ENCODE peak calls at places on chromosomes 16 and 17, in eight cellular contexts. S is left ventricle myocardium inferior, I is transverse colon, A is breast epithelium, E is hepatocyte, X is testis, Y is stomach, L is adrenal gland. D is an unnamed sample.

GRCh38 chr17:32933881-32934280 is 5.9 kb downstream of the TMEM98 start:
- DNase-seq in Y (no peak), L (no peak), A (no peak), S (no peak), X (no peak), E (no peak), I (no peak), D (no peak)

GRCh38 chr17:78997231-78997741 is 12.3 kb downstream of the CANT1 start:
- DNase-seq in I (no peak), A (peak), X (peak), E (no peak), Y (no peak), L (peak), S (no peak), D (no peak)

GRCh38 chr17:42408076-42408475 is 15.0 kb downstream of the CAVIN1 start:
- DNase-seq in S (peak), I (no peak), X (no peak), E (no peak), Y (no peak), L (no peak), A (no peak), D (no peak)

GRCh38 chr16:55323637-55324490 is at the start of gene IRX6:
- DNase-seq in I (no peak), S (peak), E (peak), Y (no peak), A (no peak), L (no peak), X (peak), D (no peak)

GRCh38 chr17:32152130-32152529 is 9.8 kb downstream of the RHOT1 start:
- DNase-seq in A (no peak), I (peak), X (peak), E (peak), Y (peak), S (no peak), L (no peak), D (no peak)

GRCh38 chr16:48734220-48734619 is 124.2 kb upstream of the N4BP1 start:
- DNase-seq in Y (no peak), L (no peak), A (no peak), E (no peak), S (no peak), X (no peak), I (no peak), D (no peak)

GRCh38 chr17:44865921-44866320 is 18.2 kb downstream of the HIGD1B start:
- DNase-seq in I (no peak), L (no peak), Y (no peak), E (no peak), X (no peak), S (no peak), A (no peak), D (no peak)

GRCh38 chr16:9316008-9316407 is 224.6 kb downstream of the HAPSTR1 start:
- DNase-seq in A (no peak), E (no peak), S (no peak), L (no peak), X (no peak), I (no peak), Y (no peak), D (no peak)

GRCh38 chr17:71942626-71943025 is 178.2 kb upstream of the SOX9 start:
- DNase-seq in S (no peak), L (peak), A (no peak), E (no peak), X (no peak), I (peak), Y (no peak), D (no peak)

GRCh38 chr17:71024172-71024571 is 854.8 kb downstream of the KCNJ2 start:
- DNase-seq in A (no peak), I (no peak), L (no peak), S (no peak), X (no peak), E (no peak), Y (no peak), D (no peak)

GRCh38 chr17:74861554-74862107 is 1.9 kb upstream of the GRIN2C start:
- DNase-seq in L (no peak), X (no peak), E (no peak), A (no peak), I (no peak), Y (no peak), S (no peak), D (no peak)

GRCh38 chr17:65231662-65232335 is 94.6 kb downstream of the RGS9 start:
- DNase-seq in Y (peak), X (peak), A (no peak), I (peak), L (peak), S (no peak), E (peak), D (peak)

GRCh38 chr16:21217121-21217520 is 5.7 kb upstream of the ZP2 start:
- DNase-seq in L (no peak), A (no peak), I (no peak), E (no peak), X (peak), Y (no peak), S (no peak), D (no peak)

GRCh38 chr17:62805234-62805633 is 2.9 kb downstream of the MARCHF10 start:
- DNase-seq in X (no peak), A (no peak), Y (no peak), E (no peak), I (no peak), S (no peak), L (no peak), D (no peak)

GRCh38 chr17:7885357-7886226 is 3.0 kb upstream of the CHD3 start:
- DNase-seq in Y (peak), A (peak), S (peak), L (peak), E (peak), X (peak), I (peak), D (no peak)

GRCh38 chr16:177394-177822 is 928 bp downstream of the HBA1 start:
- DNase-seq in E (peak), A (no peak), X (no peak), I (no peak), L (no peak), S (peak), Y (no peak), D (no peak)

GRCh38 chr17:18958611-18959010 is 6.6 kb downstream of the SLC5A10 start:
- DNase-seq in A (no peak), L (no peak), I (no peak), Y (no peak), E (no peak), X (no peak), S (no peak), D (no peak)

GRCh38 chr17:4407851-4408250 is 25.9 kb upstream of the SPNS3 start:
- DNase-seq in E (no peak), Y (peak), S (no peak), I (no peak), X (no peak), L (no peak), A (no peak), D (no peak)

GRCh38 chr17:73940511-73940910 is 263.0 kb upstream of the RPL38 start:
- DNase-seq in X (no peak), S (no peak), A (no peak), E (no peak), Y (no peak), L (no peak), I (no peak), D (no peak)

GRCh38 chr17:31515226-31515759 is 123.8 kb downstream of the RAB11FIP4 start:
- DNase-seq in A (no peak), S (no peak), Y (no peak), I (no peak), L (no peak), X (no peak), E (no peak), D (no peak)

GRCh38 chr17:1733759-1734158 is 8.9 kb upstream of the SERPINF2 start:
- DNase-seq in E (no peak), S (no peak), L (no peak), A (no peak), X (no peak), I (no peak), Y (no peak), D (no peak)

GRCh38 chr17:1737531-1738291 is 5.0 kb upstream of the SERPINF2 start:
- DNase-seq in E (no peak), L (no peak), A (no peak), Y (no peak), X (no peak), I (no peak), S (no peak), D (no peak)

GRCh38 chr17:1736348-1737281 is 6.1 kb upstream of the SERPINF2 start:
- DNase-seq in I (peak), E (peak), L (peak), S (peak), A (no peak), X (peak), Y (peak), D (peak)

GRCh38 chr17:1735418-1735817 is 7.3 kb upstream of the SERPINF2 start:
- DNase-seq in Y (no peak), I (no peak), X (no peak), A (no peak), E (no peak), S (no peak), L (no peak), D (no peak)

DNA sequence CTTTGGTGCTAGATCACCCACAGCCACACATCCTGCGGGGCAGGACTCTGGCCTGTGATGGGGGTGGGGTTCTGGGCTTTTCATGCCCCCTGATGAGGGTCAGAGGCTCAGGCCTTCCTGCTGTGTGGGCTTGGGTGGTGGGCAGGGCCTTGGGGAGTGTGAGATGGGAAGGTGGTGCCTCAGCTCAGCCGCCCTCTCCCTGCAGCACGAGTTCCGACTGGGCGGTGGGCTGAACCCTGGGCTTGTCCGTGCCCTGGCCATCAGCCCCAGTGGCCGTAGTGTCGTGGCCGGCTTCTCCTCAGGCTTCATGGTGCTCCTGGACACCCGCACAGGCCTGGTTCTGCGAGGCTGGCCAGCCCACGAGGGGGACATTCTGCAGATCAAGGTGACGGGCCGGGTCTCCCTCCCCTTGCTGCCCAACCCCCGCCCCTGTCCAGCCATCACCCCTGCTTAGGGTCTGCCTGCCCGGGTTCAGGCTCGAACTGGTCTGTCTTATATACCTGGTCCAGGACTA is 6.8 kb upstream of the SERPINF2 start:
- DNase-seq in L (no peak), I (no peak), X (no peak), S (no peak), E (no peak), A (no peak), Y (no peak), D (no peak)
- H3K27ac ChIP-seq in L (no peak), I (no peak), X (peak), S (peak), E (peak), A (peak), Y (no peak), D (peak)

DNA sequence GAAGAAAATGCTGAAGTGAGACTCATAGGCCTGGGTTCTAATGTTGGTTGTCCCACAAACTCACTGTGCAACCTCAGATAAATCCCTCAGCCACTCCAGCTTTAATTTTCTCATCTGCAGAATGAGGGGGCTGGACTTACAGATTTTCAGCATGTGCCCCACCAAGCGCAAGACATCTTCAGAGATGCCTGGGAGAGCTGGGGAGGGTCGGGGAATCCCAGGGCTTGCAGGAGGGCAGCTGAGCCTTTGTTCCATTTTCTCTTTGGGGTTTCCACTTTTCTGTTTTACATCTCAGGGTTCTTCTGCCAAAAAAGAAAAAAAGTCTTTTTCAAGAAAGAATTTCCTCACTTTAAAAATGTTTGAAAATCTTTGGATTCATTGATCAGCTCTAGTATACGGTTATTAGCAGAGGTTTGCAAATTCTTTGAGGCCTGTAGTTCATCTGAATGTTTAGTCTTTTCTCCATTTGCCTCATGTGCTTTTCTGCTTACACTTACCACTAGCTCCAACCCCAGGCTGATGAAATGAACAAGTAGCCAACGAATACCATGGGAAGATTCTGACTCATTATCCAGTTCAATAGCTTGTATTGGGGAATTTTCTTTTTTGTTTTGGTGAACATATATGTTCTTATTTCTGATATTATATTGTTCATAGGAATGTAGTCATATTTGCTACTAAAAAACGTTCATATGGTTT is 56.4 kb downstream of the CHD9 start:
- DNase-seq in Y (no peak), I (no peak), A (no peak), X (no peak), S (no peak), E (no peak), L (no peak), D (no peak)
- H3K27ac ChIP-seq in Y (no peak), I (no peak), A (no peak), X (no peak), S (no peak), E (no peak), L (no peak), D (no peak)

GRCh38 chr16:12079411-12079965 is 103.0 kb downstream of the SNX29 start:
- DNase-seq in I (no peak), S (no peak), Y (no peak), X (no peak), A (peak), E (no peak), L (no peak), D (no peak)
- H3K27ac ChIP-seq in I (peak), S (no peak), Y (no peak), X (no peak), A (no peak), E (no peak), L (no peak), D (no peak)

DNA sequence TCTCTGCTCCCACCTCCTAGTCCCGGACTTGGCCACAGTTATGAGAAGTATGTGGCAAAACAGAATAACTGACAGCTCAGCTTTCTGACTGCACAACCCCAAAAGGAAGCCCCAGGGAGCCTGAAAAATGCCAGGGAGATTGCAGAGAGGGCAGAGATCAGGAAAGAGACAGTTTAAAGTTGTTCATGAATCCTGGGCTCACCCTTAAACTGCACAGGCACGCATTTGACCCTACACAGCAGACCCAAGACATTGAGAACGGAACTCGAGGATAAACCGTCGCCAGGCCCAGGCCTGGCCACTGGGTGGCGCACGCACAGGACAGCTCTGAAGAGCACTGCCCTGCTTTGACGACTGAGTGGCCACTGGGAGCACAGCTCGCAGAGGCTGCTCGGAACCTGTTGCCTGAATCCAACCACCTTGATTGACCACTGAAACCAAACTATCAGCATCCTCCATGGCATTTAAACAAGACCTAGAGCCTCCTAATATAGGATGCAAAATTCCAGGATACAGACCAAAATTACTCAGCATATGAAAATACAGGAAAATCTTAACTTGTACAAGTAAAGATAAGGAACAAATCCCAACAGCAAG is 114.0 kb downstream of the C16orf95 start:
- DNase-seq in L (peak), X (peak), I (peak), A (no peak), S (peak), Y (peak), E (peak), D (peak)
- H3K27ac ChIP-seq in L (no peak), X (no peak), I (no peak), A (no peak), S (no peak), Y (no peak), E (no peak), D (no peak)

GRCh38 chr16:77869997-77870813 is 81.8 kb downstream of the VAT1L start:
- DNase-seq in A (no peak), X (no peak), I (peak), Y (no peak), L (no peak), E (peak), S (peak), D (no peak)
- H3K27ac ChIP-seq in A (no peak), X (no peak), I (peak), Y (no peak), L (no peak), E (peak), S (peak), D (no peak)

DNA sequence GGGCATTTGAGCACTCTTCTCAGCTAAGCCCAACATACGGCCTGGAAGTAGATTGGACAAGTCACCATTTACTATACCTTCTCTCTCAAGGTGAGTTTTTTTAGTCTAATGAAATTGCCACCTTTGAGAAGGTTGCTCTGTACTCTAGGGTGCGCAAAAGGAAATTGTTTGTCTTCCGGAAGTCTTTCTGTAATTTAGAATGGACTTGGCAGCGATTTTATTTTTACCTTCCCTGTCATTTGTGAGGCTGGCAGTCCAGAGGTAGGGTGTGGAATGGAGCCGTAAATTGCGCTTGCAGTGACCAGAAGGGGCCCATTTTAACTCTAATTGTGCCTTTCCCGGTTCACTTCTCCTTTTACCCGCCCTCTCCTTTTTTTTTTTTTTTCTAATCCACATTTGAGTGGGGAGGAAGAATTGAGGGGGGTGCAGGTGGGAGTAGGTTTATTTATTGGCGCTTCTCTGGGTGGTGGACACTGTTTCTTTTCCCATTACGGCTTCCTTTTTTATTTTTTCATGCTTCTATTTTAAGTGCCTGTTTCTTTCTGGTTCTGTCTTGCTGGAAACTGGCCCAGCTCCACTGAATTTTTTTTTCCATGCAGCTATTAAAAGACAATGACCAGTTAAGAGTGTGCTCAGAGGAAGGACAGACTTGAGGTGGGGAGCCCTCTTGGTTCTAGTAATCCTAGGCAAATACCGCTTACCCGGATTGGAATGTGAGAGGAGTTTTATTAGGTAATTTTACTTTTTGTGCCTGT is 89.7 kb upstream of the CLEC18A start:
- DNase-seq in E (peak), A (no peak), L (peak), X (peak), S (no peak), Y (peak), I (peak), D (no peak)
- H3K27ac ChIP-seq in E (peak), A (peak), L (peak), X (peak), S (peak), Y (peak), I (peak), D (no peak)

DNA sequence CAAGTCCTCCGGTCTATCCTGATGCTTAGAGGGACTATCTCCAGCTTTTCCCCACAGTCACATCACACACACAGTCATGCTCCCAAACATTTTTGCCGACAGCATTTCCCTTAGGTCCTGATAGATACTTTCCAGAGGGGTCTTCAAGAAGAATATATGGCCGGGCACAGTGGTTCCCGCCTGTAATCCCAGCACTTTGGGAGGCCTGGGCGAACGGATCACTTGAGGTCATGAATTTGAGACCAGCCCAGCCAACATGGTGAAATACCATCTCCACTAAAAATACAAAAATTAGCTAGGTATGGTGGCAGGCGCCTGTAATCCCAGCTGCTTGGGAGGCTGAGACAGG is 4.3 kb upstream of the GIP start:
- DNase-seq in I (no peak), S (no peak), L (no peak), A (no peak), X (no peak), Y (no peak), E (no peak), D (no peak)
- H3K27ac ChIP-seq in I (peak), S (no peak), L (no peak), A (no peak), X (no peak), Y (no peak), E (peak), D (peak)

GRCh38 chr17:63962298-63962744 is 10.4 kb downstream of the SCN4A start:
- DNase-seq in L (no peak), E (no peak), I (no peak), X (no peak), S (no peak), A (no peak), Y (no peak), D (no peak)

GRCh38 chr17:63963123-63963522 is 9.6 kb downstream of the SCN4A start:
- DNase-seq in E (no peak), X (no peak), I (no peak), L (no peak), S (peak), A (no peak), Y (no peak), D (no peak)

GRCh38 chr17:63960430-63960829 is 12.3 kb downstream of the SCN4A start:
- DNase-seq in E (no peak), S (no peak), L (no peak), Y (no peak), X (no peak), I (no peak), A (no peak), D (no peak)

GRCh38 chr17:63961355-63962207 is 11.1 kb downstream of the SCN4A start:
- DNase-seq in X (peak), E (peak), S (peak), Y (peak), A (no peak), L (peak), I (peak), D (peak)

DNA sequence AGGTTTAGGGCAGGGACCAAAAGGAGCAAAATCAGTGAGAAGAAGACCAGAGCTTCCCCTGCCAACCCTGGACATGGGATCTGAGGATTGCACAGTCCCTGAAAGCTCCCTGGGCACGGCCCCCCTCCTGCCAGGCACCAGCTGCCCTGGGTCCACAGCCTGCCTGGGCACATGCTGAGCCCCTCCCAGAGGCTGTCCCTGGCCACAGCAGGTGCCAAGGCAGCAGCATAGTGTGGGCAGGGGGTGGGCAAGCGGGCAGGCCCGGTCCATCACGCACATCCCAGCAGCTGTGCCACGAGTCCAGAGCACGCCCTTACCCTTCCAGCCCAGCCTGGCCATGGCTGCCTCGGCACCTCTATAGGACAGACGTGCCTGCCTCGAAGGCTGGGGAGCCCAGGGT is 12.7 kb downstream of the SCN4A start:
- DNase-seq in E (no peak), L (no peak), S (no peak), A (no peak), I (no peak), X (no peak), Y (no peak), D (no peak)
- H3K27ac ChIP-seq in E (no peak), L (no peak), S (peak), A (no peak), I (no peak), X (no peak), Y (no peak), D (no peak)

D was measured in RWPE1.